ENCODE peak calls at places on chromosomes 12 and 14, in ten cellular contexts. V is suprapubic skin, D is ovary, G is A549, X is upper lobe of left lung, Q is K562, K is GM12878, J is stomach, U is HepG2, F is transverse colon. A is an unnamed sample.

GRCh38 chr12:34347367-34347766 is 325.1 kb downstream of the ALG10 start:
- DNase-seq in V (no peak), D (no peak), G (peak), X (no peak), Q (peak), K (no peak), J (no peak), U (peak), F (no peak), A (no peak)

GRCh38 chr12:51217968-51218606 is at the start of gene POU6F1:
- DNase-seq in V (peak), D (peak), G (peak), X (peak), Q (peak), K (peak), J (peak), U (peak), F (peak), A (peak)

GRCh38 chr12:8065991-8066594 is at the start of gene C3AR1:
- DNase-seq in V (no peak), D (no peak), G (no peak), X (no peak), Q (peak), K (no peak), J (no peak), U (no peak), F (peak), A (peak)

GRCh38 chr14:33810308-33810707 is 140.6 kb downstream of the EGLN3 start:
- DNase-seq in V (no peak), D (no peak), G (no peak), X (peak), Q (no peak), K (no peak), J (no peak), U (no peak), F (no peak), A (no peak)

GRCh38 chr14:29814153-29815057 is 113.2 kb downstream of the PRKD1 start:
- DNase-seq in V (no peak), D (peak), G (no peak), X (peak), Q (no peak), K (no peak), J (peak), U (no peak), F (peak), A (no peak)

GRCh38 chr14:66701813-66702212 is 193.9 kb downstream of the GPHN start:
- DNase-seq in V (no peak), D (no peak), G (no peak), X (no peak), Q (no peak), K (no peak), J (no peak), U (no peak), F (no peak), A (no peak)

GRCh38 chr12:51977320-51977753 is 25.8 kb downstream of the ACVR1B start:
- DNase-seq in V (peak), D (no peak), G (no peak), X (peak), Q (no peak), K (no peak), J (no peak), U (peak), F (no peak), A (no peak)

GRCh38 chr12:10989107-10989506 is 2.4 kb upstream of the TAS2R50 start:
- DNase-seq in V (no peak), D (no peak), G (no peak), X (no peak), Q (no peak), K (no peak), J (no peak), U (no peak), F (no peak), A (no peak)

GRCh38 chr12:106317406-106318082 is 15.0 kb downstream of the TCP11L2 start:
- DNase-seq in V (no peak), D (no peak), G (no peak), X (no peak), Q (no peak), K (no peak), J (no peak), U (no peak), F (no peak), A (no peak)

GRCh38 chr12:59158066-59158465 is 237.8 kb upstream of the LRIG3 start:
- DNase-seq in V (no peak), D (no peak), G (no peak), X (no peak), Q (no peak), K (no peak), J (no peak), U (no peak), F (no peak), A (no peak)

GRCh38 chr12:86158956-86159355 is 97.2 kb downstream of the MGAT4C start:
- DNase-seq in V (no peak), D (no peak), G (no peak), X (no peak), Q (no peak), K (no peak), J (no peak), U (no peak), F (no peak), A (no peak)

GRCh38 chr12:92144631-92145480 is 790 bp downstream of the BTG1 start:
- DNase-seq in V (peak), D (peak), G (peak), X (peak), Q (peak), K (no peak), J (peak), U (peak), F (peak), A (no peak)

GRCh38 chr12:116055895-116056607 is 221.4 kb downstream of the MED13L start:
- DNase-seq in V (no peak), D (no peak), G (no peak), X (no peak), Q (no peak), K (no peak), J (no peak), U (no peak), F (no peak), A (no peak)

GRCh38 chr12:30694412-30694955 is 1.2 kb downstream of the IPO8 start:
- DNase-seq in V (no peak), D (no peak), G (peak), X (no peak), Q (peak), K (no peak), J (no peak), U (no peak), F (no peak), A (no peak)

GRCh38 chr14:70555890-70556289 is 21.1 kb upstream of the ADAM20 start:
- DNase-seq in V (no peak), D (peak), G (no peak), X (peak), Q (no peak), K (no peak), J (no peak), U (no peak), F (no peak), A (no peak)

GRCh38 chr12:62191747-62192485 is 68.3 kb upstream of the USP15 start:
- DNase-seq in V (peak), D (peak), G (peak), X (no peak), Q (no peak), K (no peak), J (no peak), U (no peak), F (no peak), A (no peak)

GRCh38 chr14:100294213-100294962 is 11.9 kb downstream of the SLC25A29 start:
- DNase-seq in V (peak), D (peak), G (no peak), X (no peak), Q (peak), K (peak), J (no peak), U (no peak), F (peak), A (no peak)

GRCh38 chr12:52004042-52004648 is 2.6 kb upstream of the TAMALIN start:
- DNase-seq in V (no peak), D (peak), G (peak), X (peak), Q (peak), K (no peak), J (peak), U (peak), F (peak), A (no peak)

GRCh38 chr14:97723834-97724770 is 926.9 kb downstream of the VRK1 start:
- DNase-seq in V (no peak), D (no peak), G (peak), X (no peak), Q (no peak), K (no peak), J (no peak), U (no peak), F (no peak), A (no peak)

GRCh38 chr12:52521175-52521574 is 981 bp upstream of the KRT5 start:
- DNase-seq in V (no peak), D (no peak), G (no peak), X (no peak), Q (peak), K (no peak), J (peak), U (no peak), F (no peak), A (no peak)

GRCh38 chr14:73997944-73998451 is 21.1 kb downstream of the ENTPD5 start:
- DNase-seq in V (no peak), D (no peak), G (no peak), X (no peak), Q (no peak), K (no peak), J (no peak), U (peak), F (peak), A (no peak)

GRCh38 chr14:67653651-67654280 is 20.7 kb downstream of the VTI1B start:
- DNase-seq in V (no peak), D (no peak), G (no peak), X (peak), Q (no peak), K (no peak), J (no peak), U (no peak), F (no peak), A (no peak)

GRCh38 chr14:32724864-32725550 is 213.7 kb upstream of the NPAS3 start:
- DNase-seq in V (no peak), D (no peak), G (no peak), X (no peak), Q (no peak), K (no peak), J (no peak), U (no peak), F (no peak), A (no peak)

GRCh38 chr12:76470028-76470939 is 89.3 kb downstream of the OSBPL8 start:
- DNase-seq in V (no peak), D (no peak), G (peak), X (no peak), Q (peak), K (peak), J (no peak), U (no peak), F (no peak), A (no peak)

GRCh38 chr12:43899574-43899973 is 63.7 kb downstream of the TMEM117 start:
- DNase-seq in V (no peak), D (no peak), G (no peak), X (no peak), Q (no peak), K (no peak), J (no peak), U (no peak), F (no peak), A (no peak)

GRCh38 chr14:59187802-59188460 is 536 bp upstream of the DAAM1 start:
- DNase-seq in V (no peak), D (no peak), G (peak), X (peak), Q (peak), K (no peak), J (no peak), U (no peak), F (peak), A (peak)

GRCh38 chr14:71363961-71364360 is 456.7 kb downstream of the PCNX1 start:
- DNase-seq in V (no peak), D (no peak), G (no peak), X (no peak), Q (no peak), K (no peak), J (no peak), U (no peak), F (no peak), A (no peak)

GRCh38 chr12:124543591-124544310 is 23.7 kb downstream of the NCOR2 start:
- DNase-seq in V (no peak), D (no peak), G (no peak), X (no peak), Q (no peak), K (no peak), J (no peak), U (no peak), F (no peak), A (no peak)

GRCh38 chr12:124337628-124338027 is 42.7 kb downstream of the RFLNA start:
- DNase-seq in V (no peak), D (no peak), G (no peak), X (no peak), Q (no peak), K (no peak), J (no peak), U (no peak), F (no peak), A (no peak)

DNA sequence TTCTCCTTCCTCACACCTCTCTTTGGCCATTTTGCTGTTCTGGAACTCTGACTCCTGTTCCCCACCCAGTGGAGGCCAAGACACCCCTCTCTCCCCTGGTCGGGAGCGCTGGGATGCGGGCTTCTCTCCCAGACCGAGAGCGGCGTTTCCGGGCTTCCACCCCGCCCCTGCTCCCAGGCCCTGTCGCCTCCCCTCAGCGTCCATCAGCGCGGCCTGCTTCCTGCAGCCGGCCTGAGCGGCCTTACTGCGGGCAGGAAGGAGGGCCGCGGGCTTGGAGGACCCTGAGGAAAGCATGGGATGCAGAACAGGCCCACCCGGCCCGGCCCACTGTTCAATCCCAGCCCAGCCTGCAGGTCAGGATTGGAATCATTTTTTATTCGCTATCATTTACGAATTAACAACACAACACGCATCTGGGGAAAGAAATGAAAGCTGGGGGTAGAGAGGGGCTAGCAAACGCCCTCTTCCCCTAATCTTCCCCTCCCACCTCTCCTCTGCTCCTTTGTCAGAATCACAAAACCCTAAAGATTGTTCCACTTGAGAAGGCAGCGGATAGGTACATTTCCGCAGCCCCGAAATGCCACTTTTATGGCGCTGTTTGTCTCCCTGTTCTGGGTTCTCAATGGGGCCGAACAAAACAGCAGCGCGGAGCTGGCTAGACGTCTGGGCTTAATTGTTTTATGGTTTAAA is 3.8 kb upstream of the HOXC8 start:
- DNase-seq in V (no peak), D (no peak), G (no peak), X (no peak), Q (no peak), K (no peak), J (no peak), U (no peak), F (no peak), A (no peak)
- H3K27ac ChIP-seq in V (peak), D (no peak), G (no peak), X (no peak), Q (no peak), K (no peak), J (no peak), U (no peak), F (no peak), A (peak)

GRCh38 chr12:130070017-130070653 is 92.1 kb upstream of the FZD10 start:
- DNase-seq in V (no peak), D (peak), G (peak), X (no peak), Q (peak), K (no peak), J (no peak), U (no peak), F (no peak), A (no peak)
- TF ChIP-seq POLR2A in V (no peak), D (no peak), G (no peak), X (no peak), Q (no peak), K (no peak), J (no peak), U (no peak), F (no peak), A (no peak)

GRCh38 chr12:122030427-122030825 is 8.7 kb downstream of the BCL7A start:
- DNase-seq in V (no peak), D (no peak), G (no peak), X (no peak), Q (no peak), K (no peak), J (no peak), U (no peak), F (no peak), A (no peak)

GRCh38 chr12:122028601-122029560 is 7.2 kb downstream of the BCL7A start:
- DNase-seq in V (no peak), D (no peak), G (no peak), X (no peak), Q (no peak), K (peak), J (no peak), U (no peak), F (no peak), A (no peak)

GRCh38 chr12:122032570-122032969 is 10.9 kb downstream of the BCL7A start:
- DNase-seq in V (no peak), D (no peak), G (no peak), X (no peak), Q (no peak), K (no peak), J (no peak), U (no peak), F (no peak), A (no peak)

GRCh38 chr12:122029620-122030426 is 8.1 kb downstream of the BCL7A start:
- DNase-seq in V (no peak), D (peak), G (no peak), X (no peak), Q (no peak), K (no peak), J (no peak), U (no peak), F (no peak), A (no peak)

GRCh38 chr12:122031342-122032216 is 9.9 kb downstream of the BCL7A start:
- DNase-seq in V (no peak), D (peak), G (peak), X (peak), Q (peak), K (no peak), J (peak), U (no peak), F (peak), A (peak)
- TF ChIP-seq EP300 in V (no peak), D (no peak), G (no peak), X (no peak), Q (no peak), K (no peak), J (no peak), U (no peak), F (no peak), A (no peak)

GRCh38 chr14:64118892-64119291 is 175.3 kb downstream of the ESR2 start:
- DNase-seq in V (no peak), D (no peak), G (no peak), X (no peak), Q (no peak), K (no peak), J (no peak), U (no peak), F (no peak), A (no peak)
- H3K27ac ChIP-seq in V (peak), D (no peak), G (no peak), X (no peak), Q (no peak), K (no peak), J (peak), U (no peak), F (no peak), A (no peak)